ENCODE peak calls at places on chromosomes 6 and 20, in ten cellular contexts. V, R, N, U, W, Y, I, D, P and J are unnamed samples.

GRCh38 chr6:152118678-152119077 is 311.2 kb downstream of the ESR1 start:
- DNase-seq in V (no peak), R (no peak), N (no peak), U (no peak), W (no peak), Y (no peak), I (no peak), D (no peak), P (no peak), J (no peak)

GRCh38 chr6:96213768-96214167 is 198.0 kb downstream of the FUT9 start:
- DNase-seq in V (no peak), R (no peak), N (no peak), U (no peak), W (no peak), Y (no peak), I (no peak), D (no peak), P (no peak), J (no peak)

GRCh38 chr6:169539176-169539897 is 162.5 kb downstream of the WDR27 start:
- DNase-seq in V (no peak), R (no peak), N (no peak), U (no peak), W (no peak), Y (no peak), I (no peak), D (peak; percentile 70), P (no peak), J (peak; percentile 70)

GRCh38 chr6:126546771-126547170 is 206.9 kb downstream of the CENPW start:
- DNase-seq in V (no peak), R (no peak), N (no peak), U (no peak), W (no peak), Y (no peak), I (no peak), D (peak; percentile 0), P (no peak), J (no peak)

GRCh38 chr6:151627689-151628444 is 134.1 kb downstream of the CCDC170 start:
- DNase-seq in V (no peak), R (no peak), N (no peak), U (no peak), W (no peak), Y (no peak), I (no peak), D (no peak), P (no peak), J (peak; percentile 22)

GRCh38 chr6:140857734-140858380 is 1274.9 kb upstream of the GJE1 start:
- DNase-seq in V (no peak), R (no peak), N (no peak), U (no peak), W (no peak), Y (no peak), I (no peak), D (peak; percentile 95), P (peak; percentile 85), J (peak; percentile 99)

GRCh38 chr6:134035823-134036296 is 16.6 kb downstream of the SLC2A12 start:
- DNase-seq in V (no peak), R (no peak), N (no peak), U (no peak), W (peak; percentile 60), Y (no peak), I (no peak), D (peak; percentile 64), P (no peak), J (peak; percentile 49)

GRCh38 chr20:44204156-44204831 is 6.3 kb downstream of the OSER1 start:
- DNase-seq in V (no peak), R (no peak), N (no peak), U (no peak), W (no peak), Y (no peak), I (no peak), D (peak; percentile 96), P (peak; percentile 89), J (peak; percentile 96)

GRCh38 chr20:47464380-47465101 is 37.1 kb upstream of the NCOA3 start:
- DNase-seq in V (no peak), R (peak; percentile 36), N (no peak), U (peak; percentile 64), W (no peak), Y (no peak), I (no peak), D (peak; percentile 99), P (peak; percentile 98), J (peak; percentile 99)

GRCh38 chr6:157198425-157199279 is 124.7 kb downstream of the TMEM242 start:
- DNase-seq in V (no peak), R (peak; percentile 45), N (no peak), U (peak; percentile 60), W (no peak), Y (no peak), I (no peak), D (peak; percentile 13), P (no peak), J (no peak)

GRCh38 chr6:162856885-162857284 is 129.1 kb downstream of the PACRG start:
- DNase-seq in V (no peak), R (no peak), N (no peak), U (no peak), W (peak; percentile 85), Y (peak; percentile 73), I (peak; percentile 95), D (peak; percentile 60), P (peak; percentile 81), J (peak; percentile 67)

GRCh38 chr20:63781181-63781580 is 41.6 kb downstream of the SLC2A4RG start:
- DNase-seq in V (no peak), R (no peak), N (no peak), U (no peak), W (no peak), Y (no peak), I (no peak), D (no peak), P (no peak), J (no peak)

GRCh38 chr6:44237021-44237812 is 9.7 kb upstream of the HSP90AB1 start:
- DNase-seq in V (peak; percentile 54), R (peak; percentile 92), N (no peak), U (peak; percentile 92), W (peak; percentile 82), Y (peak; percentile 89), I (peak; percentile 94), D (peak; percentile 97), P (peak; percentile 98), J (peak; percentile 93)

GRCh38 chr6:47103931-47104330 is 61.8 kb upstream of the ADGRF1 start:
- DNase-seq in V (no peak), R (no peak), N (no peak), U (no peak), W (no peak), Y (no peak), I (no peak), D (peak; percentile 49), P (peak; percentile 49), J (peak; percentile 69)